ENCODE peak calls at places on chromosomes 11 and 22, in nine cellular contexts. Q, S, Z, J, H, G, F, I and K are unnamed samples.
A peak's percentile ranks its signal among the peaks of the same experiment; 100 is the strongest.

GRCh38 chr22:47570300-47570685 is 807.8 kb downstream of the TBC1D22A start:
- DNase-seq in Z (no peak), G (no peak), I (no peak), S (no peak), Q (no peak), H (no peak), F (no peak), J (no peak), K (no peak)

GRCh38 chr11:127340438-127340837 is 339.9 kb upstream of the KIRREL3 start:
- DNase-seq in S (no peak), J (no peak), H (no peak), I (no peak), G (no peak), F (no peak), Q (no peak), Z (no peak), K (no peak)

GRCh38 chr22:46575915-46576555 is 38.6 kb upstream of the CELSR1 start:
- DNase-seq in I (no peak), H (peak; percentile 75), G (no peak), Q (no peak), S (peak; percentile 50), F (no peak), J (no peak), Z (no peak), K (no peak)

GRCh38 chr22:19871023-19871844 is 16.6 kb upstream of the GNB1L start:
- DNase-seq in Z (no peak), G (no peak), S (peak; percentile 58), H (no peak), F (peak; percentile 24), I (no peak), Q (no peak), J (no peak), K (no peak)

GRCh38 chr11:60700689-60701508 is 1.5 kb downstream of the MS4A8 start:
- DNase-seq in S (no peak), J (no peak), F (no peak), H (peak; percentile 37), Z (no peak), G (peak; percentile 79), I (peak; percentile 40), Q (peak; percentile 24), K (no peak)

GRCh38 chr11:74311352-74311926 is at the start of gene P4HA3:
- DNase-seq in S (peak; percentile 87), J (peak; percentile 28), Z (no peak), F (peak; percentile 66), G (peak; percentile 67), Q (peak; percentile 78), H (peak; percentile 72), I (peak; percentile 77), K (peak; percentile 84)

GRCh38 chr11:7520011-7520942 is 6.5 kb downstream of the PPFIBP2 start:
- DNase-seq in S (no peak), I (no peak), J (no peak), Q (no peak), F (no peak), Z (no peak), H (no peak), G (no peak), K (no peak)

GRCh38 chr11:31986201-31986889 is 104.5 kb upstream of the RCN1 start:
- DNase-seq in F (no peak), G (no peak), Z (no peak), S (no peak), J (no peak), H (no peak), I (no peak), Q (no peak), K (no peak)

GRCh38 chr11:68159161-68159560 is 38.0 kb upstream of the CHKA start:
- DNase-seq in Z (no peak), J (no peak), S (no peak), I (no peak), F (no peak), Q (no peak), G (no peak), H (no peak), K (no peak)

GRCh38 chr11:75199412-75199955 is 41.1 kb upstream of the TPBGL start:
- DNase-seq in S (no peak), I (no peak), Z (no peak), H (no peak), G (no peak), J (no peak), Q (no peak), F (no peak), K (no peak)

GRCh38 chr11:9590717-9591116 is 17.2 kb downstream of the WEE1 start:
- DNase-seq in Q (no peak), G (no peak), I (no peak), S (no peak), Z (no peak), H (no peak), F (no peak), J (no peak), K (no peak)

GRCh38 chr22:49948958-49949913 is 11.3 kb upstream of the PIM3 start:
- DNase-seq in Z (no peak), S (peak; percentile 98), J (no peak), Q (no peak), F (no peak), I (peak; percentile 97), G (peak; percentile 76), H (peak; percentile 91), K (no peak)

GRCh38 chr11:126384449-126385070 is 29.1 kb downstream of the ST3GAL4 start:
- DNase-seq in J (no peak), H (no peak), F (no peak), S (no peak), I (no peak), Q (no peak), Z (no peak), G (peak; percentile 46), K (no peak)

GRCh38 chr22:25689631-25690030 is 52.4 kb upstream of the MYO18B start:
- DNase-seq in I (no peak), Z (peak; percentile 16), J (no peak), Q (no peak), F (no peak), S (no peak), H (no peak), G (no peak), K (no peak)
- H3K36me3 ChIP-seq in I (peaks cover 13% of the 10 kb centered on the region), Z (no peaks in the 10 kb centered on the region), J (no peaks in the 10 kb centered on the region), Q (no peaks in the 10 kb centered on the region), F (no peaks in the 10 kb centered on the region), S (peaks cover 5% of the 10 kb centered on the region), H (peaks cover 2% of the 10 kb centered on the region), G (no peaks in the 10 kb centered on the region), K (no peaks in the 10 kb centered on the region)

DNA sequence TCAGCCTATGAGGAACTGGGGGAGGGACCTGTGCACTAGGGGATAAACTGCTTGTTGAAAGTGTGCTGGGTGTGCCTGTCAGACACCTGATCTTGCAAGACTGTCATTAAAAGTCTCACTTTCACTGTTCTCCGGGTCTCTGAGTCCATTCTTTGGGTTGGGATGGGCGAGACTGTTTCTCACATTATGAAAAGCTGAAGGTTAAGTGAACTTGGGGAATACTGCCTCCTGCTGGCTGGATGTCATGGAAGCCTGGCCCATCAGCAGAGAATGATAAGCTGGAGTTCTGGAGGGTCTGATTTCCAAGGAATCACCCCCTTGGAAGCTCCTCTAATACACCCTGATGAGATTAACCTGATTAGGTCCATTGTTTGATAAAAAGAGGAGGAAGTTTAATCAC is 9.0 kb upstream of the VPREB1 start:
- DNase-seq in J (no peak), S (no peak), I (no peak), Q (peak; percentile 22), Z (no peak), G (peak; percentile 32), H (no peak), F (peak; percentile 56), K (no peak)
- TF ChIP-seq CTCF in J (peak; percentile 40), S (no peak), I (no peak), Q (peak; percentile 51), Z (peak; percentile 34), G (peak; percentile 53), H (no peak), F (peak; percentile 43), K (peak; percentile 17)

GRCh38 chr11:114350022-114350421 is 50.3 kb downstream of the C11orf71 start:
- DNase-seq in J (no peak), H (no peak), S (no peak), Z (no peak), Q (no peak), G (peak; percentile 58), F (no peak), I (no peak), K (no peak)
- H3K4me3 ChIP-seq in J (no peak overlapping the region), H (no peak overlapping the region), S (no peak overlapping the region), Z (no peak overlapping the region), Q (no peak overlapping the region), G (no peak overlapping the region), F (no peak overlapping the region), I (no peak overlapping the region), K (no peak overlapping the region)

DNA sequence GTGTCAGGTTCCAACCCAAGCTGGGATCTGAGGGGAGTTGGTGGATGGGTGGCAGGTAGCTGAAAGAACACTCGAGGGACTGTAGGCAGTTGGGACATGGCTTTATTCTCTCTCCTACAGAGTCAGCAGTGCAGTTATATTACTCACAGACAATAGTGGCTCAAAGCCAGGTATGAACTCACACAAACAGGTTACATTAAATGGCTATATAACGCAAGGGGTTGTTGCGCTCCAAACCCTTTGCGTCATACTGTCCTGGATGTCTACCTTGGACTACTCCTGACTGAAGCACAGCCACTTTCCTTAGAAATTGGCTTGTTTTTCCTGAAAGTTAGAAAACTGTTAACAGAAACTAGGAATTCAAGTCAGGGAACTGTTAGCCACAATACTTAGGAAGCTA is 66.4 kb upstream of the OR4B1 start:
- DNase-seq in Z (peak; percentile 71), J (peak; percentile 63), I (no peak), S (no peak), Q (peak; percentile 92), G (peak; percentile 79), F (no peak), H (no peak), K (no peak)
- H3K36me3 ChIP-seq in Z (peaks cover 13% of the 10 kb centered on the region), J (peaks cover 25% of the 10 kb centered on the region), I (peaks cover 88% of the 10 kb centered on the region), S (peaks cover 10% of the 10 kb centered on the region), Q (no peaks in the 10 kb centered on the region), G (peaks cover 37% of the 10 kb centered on the region), F (no peaks in the 10 kb centered on the region), H (peaks cover 23% of the 10 kb centered on the region), K (peaks cover 3% of the 10 kb centered on the region)

GRCh38 chr11:94602430-94603372 is 35.5 kb downstream of the PIWIL4 start:
- DNase-seq in H (no peak), Q (peak; percentile 66), S (peak; percentile 46), F (peak; percentile 66), J (peak; percentile 86), G (peak; percentile 82), Z (peak; percentile 67), I (peak; percentile 67), K (peak; percentile 61)
- TF ChIP-seq CTCF in H (peak; percentile 41), Q (peak; percentile 31), S (no peak), F (peak; percentile 71), J (peak; percentile 64), G (peak; percentile 79), Z (peak; percentile 37), I (no peak), K (peak; percentile 59)

GRCh38 chr11:101567086-101567485 is 16.7 kb downstream of the TRPC6 start:
- DNase-seq in J (no peak), H (no peak), I (no peak), F (no peak), G (no peak), Q (no peak), S (no peak), Z (no peak), K (no peak)
- H3K4me3 ChIP-seq in J (no peak overlapping the region), H (no peak overlapping the region), I (no peak overlapping the region), F (no peak overlapping the region), G (no peak overlapping the region), Q (no peak overlapping the region), S (no peak overlapping the region), Z (no peak overlapping the region), K (no peak overlapping the region)